ENCODE peak calls at places on chromosomes 4 and X, in eight cellular contexts. R, Z, W, H, S, T, J and Q are unnamed samples. For H3K4me1, the result is how much of the 10 kb centered on the place peaks cover.

GRCh38 chr4:127400736-127401346 is 231.9 kb upstream of the INTU start:
- DNase-seq in S (peak), R (peak), Z (peak), J (peak), T (peak), H (peak), W (peak), Q (peak)

GRCh38 chrX:129091097-129091496 is 432.2 kb downstream of the SMARCA1 start:
- DNase-seq in Z (no peak), S (no peak), H (no peak), T (no peak), W (no peak), R (no peak), J (no peak), Q (no peak)

GRCh38 chrX:23578079-23578478 is 89.2 kb upstream of the PRDX4 start:
- DNase-seq in W (no peak), J (no peak), Z (no peak), T (no peak), R (no peak), S (no peak), H (no peak), Q (no peak)

GRCh38 chr4:140109626-140110213 is 44.3 kb downstream of the MAML3 start:
- DNase-seq in H (no peak), T (no peak), W (no peak), R (no peak), S (no peak), Z (no peak), J (no peak), Q (no peak)

GRCh38 chr4:19193274-19193962 is 1058.3 kb upstream of the SLIT2 start:
- DNase-seq in J (no peak), T (no peak), R (no peak), H (no peak), S (peak), Z (no peak), W (no peak), Q (no peak)

GRCh38 chrX:34275710-34276109 is 143.6 kb upstream of the FAM47A start:
- DNase-seq in S (no peak), Z (no peak), H (no peak), T (no peak), R (no peak), J (no peak), W (no peak), Q (no peak)

GRCh38 chr4:185358514-185359433 is 37.0 kb downstream of the LRP2BP start:
- DNase-seq in Z (no peak), J (peak), W (no peak), H (no peak), T (no peak), S (no peak), R (no peak), Q (no peak)

GRCh38 chrX:132480581-132481203 is 8.1 kb downstream of the MBNL3 start:
- DNase-seq in J (no peak), T (peak), S (peak), W (no peak), Z (peak), R (peak), H (no peak), Q (peak)

GRCh38 chrX:9899640-9900075 is 67.5 kb upstream of the CLDN34 start:
- DNase-seq in W (peak), T (peak), R (no peak), Z (no peak), S (no peak), H (no peak), J (no peak), Q (no peak)

GRCh38 chr4:148182230-148182928 is 259.8 kb downstream of the NR3C2 start:
- DNase-seq in W (no peak), R (no peak), T (no peak), J (no peak), H (no peak), Z (no peak), S (no peak), Q (no peak)

GRCh38 chrX:131633285-131633917 is 89.5 kb downstream of the OR13H1 start:
- DNase-seq in H (peak), S (peak), R (peak), W (peak), Z (no peak), J (peak), T (peak), Q (peak)

GRCh38 chr4:180578175-180578574 is 1665.0 kb upstream of the TENM3 start:
- DNase-seq in T (no peak), W (no peak), S (no peak), Z (no peak), H (no peak), R (no peak), J (no peak), Q (no peak)

GRCh38 chrX:99353412-99353811 is 1056.7 kb downstream of the PCDH19 start:
- DNase-seq in T (no peak), S (no peak), H (no peak), R (no peak), W (no peak), J (no peak), Z (no peak), Q (peak)

GRCh38 chr4:102842367-102842766 is 15.0 kb upstream of the UBE2D3 start:
- DNase-seq in H (no peak), T (no peak), R (no peak), Z (no peak), J (no peak), W (no peak), S (no peak), Q (no peak)

GRCh38 chrX:107672955-107673378 is 44.7 kb downstream of the PRPS1 start:
- DNase-seq in S (peak), J (peak), R (peak), W (peak), T (peak), H (peak), Z (peak), Q (peak)

GRCh38 chr4:10096201-10096975 is 20.2 kb downstream of the WDR1 start:
- DNase-seq in Z (no peak), T (peak), R (peak), H (peak), W (peak), S (peak), J (peak), Q (peak)

GRCh38 chrX:78753571-78753970 is 6.1 kb downstream of the LPAR4 start:
- DNase-seq in R (no peak), S (peak), Z (no peak), W (no peak), J (no peak), H (no peak), T (no peak), Q (no peak)

GRCh38 chrX:135295238-135295943 is 13.9 kb upstream of the ETDC start:
- DNase-seq in J (no peak), T (no peak), H (peak), W (no peak), S (peak), Z (no peak), R (peak), Q (no peak)

GRCh38 chrX:130071611-130072349 is 38.5 kb downstream of the ELF4 start:
- DNase-seq in R (no peak), S (peak), J (no peak), Z (no peak), H (no peak), T (no peak), W (no peak), Q (peak)

GRCh38 chrX:34382416-34382815 is 250.3 kb upstream of the FAM47A start:
- DNase-seq in H (no peak), Z (no peak), J (no peak), S (no peak), W (no peak), T (no peak), R (no peak), Q (no peak)

GRCh38 chr4:151429957-151430548 is 21.1 kb downstream of the FHIP1A start:
- DNase-seq in H (no peak), W (no peak), Z (no peak), T (no peak), R (no peak), J (no peak), S (no peak), Q (no peak)

GRCh38 chr4:144656857-144657256 is 10.9 kb downstream of the HHIP start:
- DNase-seq in T (no peak), S (no peak), R (no peak), W (no peak), H (no peak), J (no peak), Z (no peak), Q (no peak)

GRCh38 chrX:121641560-121641959 is 594.1 kb downstream of the GLUD2 start:
- DNase-seq in S (no peak), W (no peak), H (no peak), Z (no peak), J (no peak), R (no peak), T (no peak), Q (no peak)

GRCh38 chr4:25563071-25563564 is 92.5 kb upstream of the SLC34A2 start:
- DNase-seq in H (no peak), S (no peak), Z (no peak), W (no peak), T (no peak), J (no peak), R (peak), Q (no peak)

GRCh38 chrX:103882999-103883398 is 50.9 kb upstream of the RAB9B start:
- DNase-seq in Z (no peak), H (no peak), T (no peak), J (no peak), W (no peak), S (no peak), R (no peak), Q (no peak)

GRCh38 chrX:103877571-103877970 is 45.5 kb upstream of the RAB9B start:
- DNase-seq in W (no peak), H (no peak), S (no peak), J (no peak), Z (no peak), T (no peak), R (no peak), Q (no peak)

GRCh38 chrX:103878466-103879151 is 46.6 kb upstream of the RAB9B start:
- DNase-seq in W (no peak), S (no peak), R (no peak), Z (no peak), T (no peak), H (no peak), J (no peak), Q (no peak)

GRCh38 chrX:103883533-103883932 is 51.5 kb upstream of the RAB9B start:
- DNase-seq in R (no peak), Z (no peak), S (no peak), T (no peak), W (no peak), J (no peak), H (no peak), Q (no peak)

GRCh38 chrX:103879339-103879738 is 47.3 kb upstream of the RAB9B start:
- DNase-seq in S (no peak), Z (no peak), J (no peak), R (no peak), T (no peak), W (no peak), H (no peak), Q (no peak)
- TF ChIP-seq EP300 in S (no peak), Z (no peak), J (no peak), R (no peak), T (no peak), W (no peak), H (no peak), Q (no peak)

GRCh38 chr4:122666527-122667245 is 45.8 kb upstream of the IL21 start:
- DNase-seq in W (no peak), Z (no peak), T (no peak), J (peak), H (no peak), R (no peak), S (no peak), Q (no peak)
- H3K4me1 ChIP-seq in W (under half), Z (under half), T (under half), J (under half), H (under half), R (under half), S (under half), Q (under half)

GRCh38 chr4:1717129-1718094 is 3.7 kb downstream of the TMEM129 start:
- DNase-seq in H (no peak), J (no peak), W (no peak), R (no peak), Z (no peak), T (no peak), S (no peak), Q (no peak)

GRCh38 chr4:1714303-1715001 is 2.3 kb upstream of the SLBP start:
- DNase-seq in Z (no peak), J (no peak), W (no peak), R (no peak), H (no peak), S (no peak), T (no peak), Q (no peak)

GRCh38 chr4:1715002-1715761 is 3.1 kb upstream of the SLBP start:
- DNase-seq in J (no peak), R (no peak), Z (no peak), H (no peak), S (peak), W (no peak), T (no peak), Q (no peak)

GRCh38 chr4:1718095-1718850 is 2.9 kb downstream of the TMEM129 start:
- DNase-seq in S (no peak), H (no peak), R (no peak), W (no peak), Z (no peak), T (no peak), J (no peak), Q (peak)

DNA sequence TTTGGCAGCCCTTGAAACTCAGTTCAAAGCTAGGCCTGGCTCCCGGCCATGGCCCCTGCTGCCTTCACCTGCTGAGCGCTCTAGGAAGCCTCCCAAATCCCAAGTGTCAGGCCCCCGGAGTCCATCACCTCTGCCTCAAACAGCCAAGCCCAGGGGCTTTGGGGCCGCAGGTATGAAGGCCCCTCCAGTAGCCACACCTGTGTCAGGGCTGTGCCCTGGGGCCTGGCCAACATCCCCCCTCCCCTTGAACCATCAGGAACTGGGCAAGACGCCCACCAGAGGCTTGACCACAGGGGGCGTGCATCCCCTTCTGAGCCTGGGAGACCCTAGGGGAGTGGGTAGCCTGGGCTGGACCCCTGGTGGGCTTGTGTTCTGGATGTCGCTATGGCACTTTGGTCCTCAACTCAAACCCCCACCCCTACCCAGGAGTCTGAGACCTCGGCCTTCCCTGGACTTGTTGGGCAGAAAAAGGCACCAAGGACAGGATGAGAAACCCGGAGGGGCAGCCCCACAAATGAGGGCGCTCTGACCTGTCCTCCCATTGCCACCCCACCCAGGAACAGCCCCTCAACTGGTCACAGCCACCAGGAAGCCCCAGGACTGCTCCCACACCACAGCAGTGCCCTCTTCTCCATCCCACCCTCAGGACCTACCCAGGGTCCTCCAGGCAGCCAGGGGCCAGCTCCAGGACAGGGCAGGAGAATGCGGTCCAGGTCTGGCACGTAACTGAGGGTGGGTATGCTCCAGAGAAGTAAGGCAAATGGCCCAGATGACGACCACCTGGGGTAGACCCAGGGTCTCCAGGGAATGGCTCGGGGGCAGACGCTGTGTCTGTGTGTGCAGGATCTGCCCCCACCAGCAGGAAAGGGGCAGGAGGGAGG is 4.2 kb upstream of the SLBP start:
- DNase-seq in W (no peak), H (no peak), Z (no peak), S (no peak), J (no peak), R (no peak), T (no peak), Q (no peak)
- TF ChIP-seq EP300 in W (no peak), H (no peak), Z (no peak), S (no peak), J (no peak), R (no peak), T (no peak), Q (no peak)

GRCh38 chr4:1883583-1883982 is 12.4 kb downstream of the NSD2 start:
- DNase-seq in W (no peak), J (no peak), Z (no peak), R (no peak), H (no peak), T (no peak), S (no peak), Q (no peak)
- H3K4me1 ChIP-seq in W (under half), J (under half), Z (under half), R (under half), H (under half), T (under half), S (half or more), Q (under half)

DNA sequence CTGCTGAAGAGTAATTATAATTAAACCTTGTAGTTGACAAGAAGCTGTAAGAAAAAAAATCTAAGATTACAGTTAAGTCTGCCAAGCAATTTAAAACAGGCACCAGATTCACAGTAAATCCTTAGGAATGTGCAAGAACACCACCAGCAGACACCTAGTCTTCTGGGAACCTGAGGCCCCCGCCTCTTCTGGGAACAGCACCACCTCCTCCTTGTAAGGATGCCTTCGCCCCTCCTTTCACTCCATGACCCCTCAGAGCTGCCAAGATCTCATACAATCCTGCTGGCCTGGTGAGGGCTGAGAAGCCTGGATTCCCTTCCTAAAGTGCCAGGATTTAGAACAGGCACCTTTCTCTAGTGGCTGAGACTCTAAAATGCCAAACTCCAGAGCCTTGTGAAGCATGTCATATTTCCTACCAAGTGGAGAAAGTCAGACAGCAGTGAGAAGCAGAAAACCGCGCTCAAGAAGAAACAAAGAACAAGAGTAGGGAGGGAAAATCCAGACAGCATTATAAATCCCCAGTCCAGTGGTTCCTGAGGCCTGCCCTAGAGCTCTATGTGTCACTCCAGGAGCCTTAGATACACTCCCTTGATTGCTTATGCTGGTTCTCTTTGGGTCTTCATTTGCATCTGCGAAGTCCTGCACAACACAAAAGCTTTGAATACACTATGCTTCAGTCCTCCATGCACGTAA is 166.4 kb downstream of the TSPAN5 start:
- DNase-seq in H (no peak), S (no peak), T (no peak), Z (no peak), R (no peak), J (no peak), W (no peak), Q (no peak)
- TF ChIP-seq EP300 in H (no peak), S (no peak), T (no peak), Z (no peak), R (no peak), J (no peak), W (no peak), Q (no peak)

GRCh38 chrX:19867411-19867732 is 20.0 kb downstream of the SH3KBP1 start:
- DNase-seq in S (no peak), H (peak), Z (no peak), J (no peak), R (no peak), T (no peak), W (no peak), Q (no peak)
- H3K4me1 ChIP-seq in S (under half), H (under half), Z (under half), J (under half), R (under half), T (under half), W (under half), Q (under half)

GRCh38 chr4:14856076-14856926 is 146.0 kb upstream of the CPEB2 start:
- DNase-seq in H (peak), Z (peak), S (peak), R (peak), T (peak), W (peak), J (peak), Q (peak)
- TF ChIP-seq EP300 in H (no peak), Z (no peak), S (peak), R (no peak), T (no peak), W (no peak), J (peak), Q (no peak)

DNA sequence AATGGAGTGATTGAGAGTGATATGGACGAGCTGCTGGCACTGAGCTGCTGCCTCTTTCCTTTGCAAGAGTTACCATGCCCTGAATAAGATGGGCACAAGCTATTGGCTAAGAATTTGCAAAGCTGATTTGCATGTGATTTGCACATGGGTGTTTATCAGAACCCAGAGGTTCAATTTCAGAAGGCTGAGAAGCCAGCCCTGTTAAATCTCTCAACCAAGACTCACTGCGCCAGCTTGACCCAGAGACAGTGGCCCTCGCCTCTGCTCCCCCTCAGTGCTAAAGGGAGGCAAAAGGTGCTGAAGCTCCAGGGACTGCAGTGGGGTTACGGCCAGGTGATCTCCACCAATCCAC is 701 bp downstream of the ARHGAP4 start:
- DNase-seq in S (no peak), H (no peak), R (no peak), W (no peak), J (no peak), Z (no peak), T (no peak), Q (no peak)
- H3K4me1 ChIP-seq in S (under half), H (under half), R (under half), W (half or more), J (under half), Z (half or more), T (under half), Q (half or more)

DNA sequence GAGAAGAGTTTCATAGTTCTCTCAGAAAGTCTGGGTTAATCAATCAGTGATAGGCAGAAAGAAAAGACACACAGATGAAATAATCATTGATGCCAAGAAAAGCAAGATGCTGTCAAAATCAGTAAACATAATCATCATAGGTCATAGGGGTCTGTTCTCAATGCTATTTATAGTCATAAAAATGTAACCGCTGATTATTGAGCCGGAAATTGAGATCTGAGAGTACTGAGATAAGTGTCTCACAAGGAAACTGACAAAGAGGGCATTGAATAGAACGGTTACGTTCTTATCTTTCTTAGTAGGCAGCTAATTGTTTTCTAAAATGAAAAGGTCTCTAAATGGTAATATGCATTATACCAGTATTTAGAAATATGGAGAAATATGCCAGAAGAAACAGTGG is 1686.1 kb upstream of the AGA start:
- DNase-seq in Z (no peak), H (no peak), J (no peak), T (no peak), W (no peak), S (no peak), R (no peak), Q (no peak)
- TF ChIP-seq EP300 in Z (no peak), H (no peak), J (no peak), T (no peak), W (no peak), S (no peak), R (no peak), Q (no peak)

GRCh38 chr4:166827167-166827566 is 407.1 kb downstream of the SPOCK3 start:
- DNase-seq in W (no peak), S (peak), H (no peak), T (no peak), R (no peak), Z (no peak), J (no peak), Q (peak)

DNA sequence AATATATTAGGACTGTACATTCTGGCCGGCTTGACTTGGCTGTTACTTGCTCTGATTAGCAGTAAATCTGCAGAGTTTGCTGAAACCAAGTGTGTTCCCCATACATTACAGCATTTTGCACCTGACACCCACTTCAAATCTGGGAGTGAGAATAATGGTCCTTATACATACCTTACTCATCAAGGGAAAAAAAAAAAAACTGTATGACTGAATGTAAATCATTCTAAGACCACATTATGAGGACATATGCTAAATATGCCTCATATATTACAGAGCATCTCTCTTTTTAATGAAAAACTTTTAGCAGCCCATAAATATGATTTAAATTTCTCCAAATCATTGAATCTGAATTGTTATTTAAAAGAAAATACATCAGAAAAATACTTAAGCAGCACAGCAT is 406.6 kb downstream of the SPOCK3 start:
- DNase-seq in J (no peak), R (no peak), H (no peak), S (no peak), W (no peak), Z (no peak), T (no peak), Q (no peak)
- H3K4me1 ChIP-seq in J (under half), R (under half), H (under half), S (under half), W (under half), Z (under half), T (under half), Q (under half)